ENCODE peak calls at places on chromosome 5, in six cellular contexts. K, J, L, W, N and O are unnamed samples.
A peak's percentile ranks its signal among the peaks of the same experiment; 100 is the strongest.

GRCh38 chr5:155004138-155004744 is 9.3 kb upstream of the KIF4B start:
- DNase-seq in K (peak; percentile 26), J (no peak), L (no peak), W (no peak), N (no peak), O (no peak)

GRCh38 chr5:169424279-169424955 is 123.5 kb upstream of the SLIT3 start:
- DNase-seq in K (no peak), J (no peak), L (no peak), W (no peak), N (no peak), O (no peak)

GRCh38 chr5:51373880-51374523 is 9.2 kb upstream of the ISL1 start:
- DNase-seq in K (no peak), J (no peak), L (no peak), W (no peak), N (no peak), O (no peak)

GRCh38 chr5:139696894-139697658 is 48.9 kb downstream of the CXXC5 start:
- DNase-seq in K (peak; percentile 61), J (peak; percentile 88), L (peak; percentile 78), W (no peak), N (no peak), O (no peak)

GRCh38 chr5:126521130-126521529 is 73.9 kb downstream of the ALDH7A1 start:
- DNase-seq in K (no peak), J (no peak), L (no peak), W (no peak), N (no peak), O (no peak)

GRCh38 chr5:106269252-106269843 is 1401.4 kb downstream of the EFNA5 start:
- DNase-seq in K (no peak), J (peak; percentile 44), L (no peak), W (peak; percentile 1), N (no peak), O (no peak)

GRCh38 chr5:153460421-153460820 is 30.0 kb upstream of the GRIA1 start:
- DNase-seq in K (no peak), J (no peak), L (no peak), W (no peak), N (no peak), O (no peak)

GRCh38 chr5:153099328-153099727 is 391.1 kb upstream of the GRIA1 start:
- DNase-seq in K (no peak), J (no peak), L (no peak), W (no peak), N (no peak), O (no peak)

GRCh38 chr5:56160723-56161445 is 72.2 kb downstream of the ANKRD55 start:
- DNase-seq in K (no peak), J (no peak), L (no peak), W (no peak), N (no peak), O (no peak)